ENCODE peak calls at places on chromosomes 3 and 15, in nine cellular contexts. Y is SK-N-SH; W is cardiac fibroblast; I is MV-4-11; E is NB4; K is activated T-helper 1 cell treated with anti-CD3 and anti-CD28 coated beads, Interleukin-2, amount 50 U/mL, for 16 hours; A is IMR-90; H is CD4-positive, alpha-beta memory T cell; P is T-helper 17 cell. C is an unnamed sample.
A peak's percentile ranks its signal among the peaks of the same experiment; 100 is the strongest.

GRCh38 chr15:89809093-89809786 is 5.4 kb downstream of the ANPEP start:
- DNase-seq in Y (peak; percentile 24), H (no peak), K (no peak), I (no peak), W (peak; percentile 53), P (no peak), A (peak; percentile 58), E (peak; percentile 11), C (no peak)

GRCh38 chr3:130963878-130964277 is 62.7 kb downstream of the ASTE1 start:
- DNase-seq in E (peak; percentile 40), H (no peak), P (no peak), I (peak; percentile 59), A (peak; percentile 98), W (peak; percentile 93), K (no peak), Y (no peak), C (no peak)

GRCh38 chr3:3015472-3016089 is 94.6 kb downstream of the IL5RA start:
- DNase-seq in A (peak; percentile 23), W (peak; percentile 13), E (peak; percentile 31), Y (peak; percentile 58), H (no peak), K (no peak), I (peak; percentile 21), P (no peak), C (no peak)

GRCh38 chr3:190990898-190991297 is 128.4 kb upstream of the GMNC start:
- DNase-seq in Y (no peak), E (no peak), W (no peak), A (no peak), P (no peak), H (no peak), I (no peak), K (no peak), C (no peak)

GRCh38 chr3:62500556-62501294 is 127.4 kb upstream of the FEZF2 start:
- DNase-seq in Y (peak; percentile 31), A (no peak), H (no peak), W (no peak), I (no peak), P (no peak), K (no peak), E (no peak), C (no peak)

GRCh38 chr15:70093481-70094309 is 4.0 kb downstream of the TLE3 start:
- DNase-seq in H (no peak), A (no peak), I (no peak), K (no peak), Y (no peak), P (no peak), W (peak; percentile 75), E (peak; percentile 29), C (no peak)

GRCh38 chr3:169085827-169086226 is 577.7 kb downstream of the MECOM start:
- DNase-seq in H (no peak), I (no peak), E (no peak), K (no peak), W (peak; percentile 95), Y (no peak), P (no peak), A (peak; percentile 94), C (no peak)

GRCh38 chr15:66004618-66005262 is 135.4 kb downstream of the RAB11A start:
- DNase-seq in H (no peak), Y (no peak), W (peak; percentile 43), I (peak; percentile 7), P (no peak), K (no peak), A (peak; percentile 31), E (peak; percentile 39), C (no peak)

GRCh38 chr3:35932995-35933394 is 293.7 kb downstream of the ARPP21 start:
- DNase-seq in I (peak; percentile 64), W (peak; percentile 93), P (no peak), E (peak; percentile 47), K (no peak), A (peak; percentile 94), Y (no peak), H (no peak), C (no peak)

GRCh38 chr3:32847520-32847919 is 29.7 kb downstream of the TRIM71 start:
- DNase-seq in E (no peak), K (no peak), P (no peak), W (peak; percentile 58), I (no peak), H (no peak), A (no peak), Y (no peak), C (no peak)

GRCh38 chr3:53109822-53110771 is 20.1 kb downstream of the RFT1 start:
- DNase-seq in P (peak; percentile 30), A (peak; percentile 74), I (peak; percentile 93), Y (peak; percentile 31), E (peak; percentile 78), W (peak; percentile 92), K (no peak), H (no peak), C (no peak)

GRCh38 chr15:40938530-40938870 is 9.4 kb downstream of the DLL4 start:
- DNase-seq in P (no peak), H (no peak), K (no peak), I (no peak), A (no peak), Y (no peak), E (no peak), W (no peak), C (no peak)

GRCh38 chr3:29057326-29057725 is 223.5 kb upstream of the RBMS3 start:
- DNase-seq in I (no peak), Y (no peak), E (no peak), P (no peak), A (peak; percentile 83), H (no peak), W (peak; percentile 43), K (no peak), C (no peak)

GRCh38 chr3:146110156-146110555 is 50.8 kb downstream of the PLOD2 start:
- DNase-seq in K (no peak), E (no peak), W (peak; percentile 38), H (no peak), A (no peak), I (no peak), Y (no peak), P (no peak), C (no peak)

GRCh38 chr15:79209116-79209515 is 73.4 kb upstream of the ANKRD34C start:
- DNase-seq in A (no peak), K (no peak), W (no peak), H (no peak), I (no peak), Y (no peak), E (no peak), P (no peak), C (no peak)

GRCh38 chr3:197354195-197355059 is 56.0 kb upstream of the DLG1 start:
- DNase-seq in Y (peak; percentile 49), E (no peak), P (no peak), I (peak; percentile 34), K (no peak), A (peak; percentile 73), H (no peak), W (peak; percentile 57), C (no peak)

GRCh38 chr15:27851811-27852210 is 247.3 kb downstream of the OCA2 start:
- DNase-seq in H (no peak), E (no peak), Y (no peak), A (no peak), P (no peak), I (no peak), W (no peak), K (no peak), C (no peak)

GRCh38 chr3:177357352-177358084 is 160.2 kb upstream of the TBL1XR1 start:
- DNase-seq in W (peak; percentile 83), Y (peak; percentile 38), I (peak; percentile 87), H (no peak), A (peak; percentile 89), K (no peak), P (no peak), E (peak; percentile 86), C (no peak)

GRCh38 chr3:9218514-9218846 is 31.0 kb downstream of the SRGAP3 start:
- DNase-seq in K (no peak), P (no peak), H (no peak), I (no peak), A (no peak), W (no peak), Y (no peak), E (no peak), C (no peak)

GRCh38 chr15:48965972-48966371 is 2.3 kb upstream of the SHC4 start:
- DNase-seq in K (no peak), E (peak; percentile 93), I (peak; percentile 76), Y (no peak), W (peak; percentile 70), H (no peak), A (peak; percentile 78), P (no peak), C (no peak)

GRCh38 chr15:74307827-74308642 is 59.4 kb downstream of the CYP11A1 start:
- DNase-seq in Y (peak; percentile 87), A (peak; percentile 52), P (no peak), H (peak; percentile 6), W (peak; percentile 80), E (peak; percentile 71), I (peak; percentile 13), K (no peak), C (no peak)

GRCh38 chr15:48802257-48802656 is 8.6 kb downstream of the CEP152 start:
- DNase-seq in K (no peak), I (no peak), W (no peak), P (no peak), H (no peak), A (no peak), E (no peak), Y (no peak), C (no peak)

GRCh38 chr3:138188013-138188352 is 882 bp downstream of the ARMC8 start:
- DNase-seq in K (no peak), H (no peak), A (peak; percentile 54), P (no peak), I (peak; percentile 35), Y (no peak), W (peak; percentile 68), E (peak; percentile 67), C (no peak)

GRCh38 chr3:112115161-112115739 is 17.8 kb downstream of the GCSAM start:
- DNase-seq in A (no peak), Y (no peak), E (no peak), H (no peak), P (no peak), W (no peak), I (no peak), K (no peak), C (no peak)

C was measured in effector memory CD4-positive, alpha-beta T cell.